ENCODE peak calls at places on chromosomes 12 and 14, in four cellular contexts. One of them, this sample, is unnamed.

GRCh38 chr12:25979563-25979962 is 21.1 kb downstream of the RASSF8 start:
- DNase-seq in NCI-H1436 treated with DMSO at 0.1 percent for 48 hours: no peak
- DNase-seq in stimulated activated CD8-positive, alpha-beta memory T cell treated with anti-CD3 and anti-CD28 coated beads, Interleukin-12 subunit alpha, Interleukin-12 subunit beta, amount 100 ng/mL, for 4 hours: no peak
- DNase-seq in activated T-helper 9 cell treated with anti-CD3 and anti-CD28 coated beads, Interleukin-2, amount 50 U/mL, for 16 hours: no peak
- DNase-seq in this sample: no peak

GRCh38 chr12:66964629-66965028 is 285.8 kb upstream of the GRIP1 start:
- DNase-seq in NCI-H1436 treated with DMSO at 0.1 percent for 48 hours: no peak
- DNase-seq in stimulated activated CD8-positive, alpha-beta memory T cell treated with anti-CD3 and anti-CD28 coated beads, Interleukin-12 subunit alpha, Interleukin-12 subunit beta, amount 100 ng/mL, for 4 hours: no peak
- DNase-seq in activated T-helper 9 cell treated with anti-CD3 and anti-CD28 coated beads, Interleukin-2, amount 50 U/mL, for 16 hours: no peak
- DNase-seq in this sample: no peak

GRCh38 chr12:103680591-103681065 is 93.6 kb downstream of the STAB2 start:
- DNase-seq in NCI-H1436 treated with DMSO at 0.1 percent for 48 hours: no peak
- DNase-seq in stimulated activated CD8-positive, alpha-beta memory T cell treated with anti-CD3 and anti-CD28 coated beads, Interleukin-12 subunit alpha, Interleukin-12 subunit beta, amount 100 ng/mL, for 4 hours: no peak
- DNase-seq in activated T-helper 9 cell treated with anti-CD3 and anti-CD28 coated beads, Interleukin-2, amount 50 U/mL, for 16 hours: no peak
- DNase-seq in this sample: no peak

GRCh38 chr12:81439344-81439743 is 319.8 kb downstream of the PPFIA2 start:
- DNase-seq in NCI-H1436 treated with DMSO at 0.1 percent for 48 hours: no peak
- DNase-seq in stimulated activated CD8-positive, alpha-beta memory T cell treated with anti-CD3 and anti-CD28 coated beads, Interleukin-12 subunit alpha, Interleukin-12 subunit beta, amount 100 ng/mL, for 4 hours: no peak
- DNase-seq in activated T-helper 9 cell treated with anti-CD3 and anti-CD28 coated beads, Interleukin-2, amount 50 U/mL, for 16 hours: no peak
- DNase-seq in this sample: no peak

GRCh38 chr12:64810831-64811230 is 13.6 kb upstream of the TBC1D30 start:
- DNase-seq in NCI-H1436 treated with DMSO at 0.1 percent for 48 hours: no peak
- DNase-seq in stimulated activated CD8-positive, alpha-beta memory T cell treated with anti-CD3 and anti-CD28 coated beads, Interleukin-12 subunit alpha, Interleukin-12 subunit beta, amount 100 ng/mL, for 4 hours: no peak
- DNase-seq in activated T-helper 9 cell treated with anti-CD3 and anti-CD28 coated beads, Interleukin-2, amount 50 U/mL, for 16 hours: no peak
- DNase-seq in this sample: no peak

GRCh38 chr14:69044965-69045555 is 66.0 kb upstream of the ACTN1 start:
- DNase-seq in NCI-H1436 treated with DMSO at 0.1 percent for 48 hours: no peak
- DNase-seq in stimulated activated CD8-positive, alpha-beta memory T cell treated with anti-CD3 and anti-CD28 coated beads, Interleukin-12 subunit alpha, Interleukin-12 subunit beta, amount 100 ng/mL, for 4 hours: no peak
- DNase-seq in activated T-helper 9 cell treated with anti-CD3 and anti-CD28 coated beads, Interleukin-2, amount 50 U/mL, for 16 hours: no peak
- DNase-seq in this sample: no peak

GRCh38 chr12:121287267-121287954 is 9.1 kb downstream of the CAMKK2 start:
- DNase-seq in NCI-H1436 treated with DMSO at 0.1 percent for 48 hours: no peak
- DNase-seq in stimulated activated CD8-positive, alpha-beta memory T cell treated with anti-CD3 and anti-CD28 coated beads, Interleukin-12 subunit alpha, Interleukin-12 subunit beta, amount 100 ng/mL, for 4 hours: no peak
- DNase-seq in activated T-helper 9 cell treated with anti-CD3 and anti-CD28 coated beads, Interleukin-2, amount 50 U/mL, for 16 hours: no peak
- DNase-seq in this sample: no peak

GRCh38 chr14:98594156-98594555 is 677.8 kb downstream of the BCL11B start:
- DNase-seq in NCI-H1436 treated with DMSO at 0.1 percent for 48 hours: no peak
- DNase-seq in stimulated activated CD8-positive, alpha-beta memory T cell treated with anti-CD3 and anti-CD28 coated beads, Interleukin-12 subunit alpha, Interleukin-12 subunit beta, amount 100 ng/mL, for 4 hours: no peak
- DNase-seq in activated T-helper 9 cell treated with anti-CD3 and anti-CD28 coated beads, Interleukin-2, amount 50 U/mL, for 16 hours: no peak
- DNase-seq in this sample: no peak

GRCh38 chr12:49976547-49976946 is 3.8 kb downstream of the AQP6 start:
- DNase-seq in NCI-H1436 treated with DMSO at 0.1 percent for 48 hours: no peak
- DNase-seq in stimulated activated CD8-positive, alpha-beta memory T cell treated with anti-CD3 and anti-CD28 coated beads, Interleukin-12 subunit alpha, Interleukin-12 subunit beta, amount 100 ng/mL, for 4 hours: no peak
- DNase-seq in activated T-helper 9 cell treated with anti-CD3 and anti-CD28 coated beads, Interleukin-2, amount 50 U/mL, for 16 hours: no peak
- DNase-seq in this sample: no peak

GRCh38 chr14:101249676-101250036 is 311.6 kb upstream of the DIO3 start:
- DNase-seq in NCI-H1436 treated with DMSO at 0.1 percent for 48 hours: no peak
- DNase-seq in stimulated activated CD8-positive, alpha-beta memory T cell treated with anti-CD3 and anti-CD28 coated beads, Interleukin-12 subunit alpha, Interleukin-12 subunit beta, amount 100 ng/mL, for 4 hours: no peak
- DNase-seq in activated T-helper 9 cell treated with anti-CD3 and anti-CD28 coated beads, Interleukin-2, amount 50 U/mL, for 16 hours: no peak
- DNase-seq in this sample: no peak

GRCh38 chr14:30872602-30873001 is 1.8 kb upstream of the COCH start:
- DNase-seq in NCI-H1436 treated with DMSO at 0.1 percent for 48 hours: no peak
- DNase-seq in stimulated activated CD8-positive, alpha-beta memory T cell treated with anti-CD3 and anti-CD28 coated beads, Interleukin-12 subunit alpha, Interleukin-12 subunit beta, amount 100 ng/mL, for 4 hours: no peak
- DNase-seq in activated T-helper 9 cell treated with anti-CD3 and anti-CD28 coated beads, Interleukin-2, amount 50 U/mL, for 16 hours: no peak
- DNase-seq in this sample: no peak

This sample was measured in stimulated activated effector memory CD8-positive, alpha-beta T cell treated with anti-CD3 and anti-CD28 coated beads, Interleukin-12 subunit alpha, Interleukin-12 subunit beta, amount 100 ng/mL, for 72 hours.